ENCODE peak calls at places on chromosome 6, in eight cellular contexts. R, H, D, E, S, A, C and I are unnamed samples.

GRCh38 chr6:8013763-8014162 is 50.4 kb downstream of the BLOC1S5 start:
- DNase-seq in C (no peak), H (no peak), R (no peak), E (no peak), S (no peak), A (no peak), D (no peak), I (no peak)

GRCh38 chr6:63635165-63635562 is 438 bp upstream of the PHF3 start:
- DNase-seq in S (no peak), E (no peak), R (no peak), A (peak; percentile 55), H (no peak), D (no peak), C (no peak), I (no peak)

GRCh38 chr6:96151707-96152106 is 135.9 kb downstream of the FUT9 start:
- DNase-seq in D (no peak), C (no peak), S (no peak), H (no peak), A (no peak), E (no peak), R (no peak), I (no peak)

GRCh38 chr6:3228791-3229565 is 1.5 kb upstream of the TUBB2B start:
- DNase-seq in S (peak; percentile 61), A (peak; percentile 85), D (peak; percentile 46), R (no peak), H (no peak), E (no peak), C (no peak), I (peak; percentile 52)

GRCh38 chr6:68637782-68638181 is 2.7 kb downstream of the ADGRB3 start:
- DNase-seq in R (no peak), S (no peak), H (no peak), D (no peak), C (no peak), A (no peak), E (no peak), I (no peak)

GRCh38 chr6:88585081-88585692 is 378.2 kb downstream of the RNGTT start:
- DNase-seq in E (no peak), D (no peak), C (no peak), A (no peak), H (no peak), R (no peak), S (no peak), I (no peak)

GRCh38 chr6:32843321-32843978 is 397 bp downstream of the PSMB8 start:
- DNase-seq in A (no peak), H (no peak), E (no peak), S (no peak), C (no peak), R (no peak), D (no peak), I (no peak)

GRCh38 chr6:4017847-4018193 is 61.1 kb downstream of the FAM217A start:
- DNase-seq in E (peak; percentile 24), A (peak; percentile 34), C (no peak), S (no peak), R (no peak), D (no peak), H (no peak), I (no peak)

GRCh38 chr6:152267967-152268845 is 369.0 kb downstream of the SYNE1 start:
- DNase-seq in A (peak; percentile 59), R (no peak), C (no peak), S (no peak), H (no peak), E (no peak), D (no peak), I (no peak)

GRCh38 chr6:3318226-3318625 is 59.5 kb downstream of the PSMG4 start:
- DNase-seq in S (peak; percentile 80), R (no peak), D (peak; percentile 11), E (no peak), C (no peak), A (no peak), H (peak; percentile 17), I (peak; percentile 22)

GRCh38 chr6:104638841-104639290 is 220.9 kb downstream of the HACE1 start:
- DNase-seq in H (no peak), R (no peak), A (no peak), E (no peak), D (no peak), S (no peak), C (no peak), I (no peak)

GRCh38 chr6:4649728-4650127 is 126.5 kb upstream of the CDYL start:
- DNase-seq in R (peak; percentile 30), D (no peak), H (no peak), S (no peak), A (no peak), E (no peak), C (no peak), I (no peak)

GRCh38 chr6:15400572-15401004 is 154.7 kb downstream of the JARID2 start:
- DNase-seq in H (no peak), E (no peak), R (no peak), C (peak; percentile 61), A (peak; percentile 61), S (no peak), D (no peak), I (no peak)

GRCh38 chr6:11323666-11324452 is 91.4 kb upstream of the NEDD9 start:
- DNase-seq in E (peak; percentile 47), A (no peak), H (no peak), S (no peak), D (no peak), R (no peak), C (no peak), I (no peak)

GRCh38 chr6:137657351-137657911 is 163.2 kb upstream of the OLIG3 start:
- DNase-seq in S (peak; percentile 71), C (no peak), D (no peak), R (peak; percentile 20), E (no peak), A (no peak), H (peak; percentile 34), I (no peak)

GRCh38 chr6:83378621-83379388 is 52.0 kb downstream of the ME1 start:
- DNase-seq in E (no peak), R (peak; percentile 73), A (no peak), D (no peak), H (no peak), C (no peak), S (no peak), I (no peak)

GRCh38 chr6:12592634-12593033 is 123.9 kb upstream of the PHACTR1 start:
- DNase-seq in A (peak; percentile 33), H (no peak), C (no peak), R (peak; percentile 81), E (peak; percentile 90), D (no peak), S (no peak), I (no peak)

GRCh38 chr6:139587469-139587868 is 213.0 kb upstream of the CITED2 start:
- DNase-seq in C (no peak), D (no peak), S (no peak), E (peak; percentile 96), H (no peak), A (no peak), R (peak; percentile 56), I (no peak)

GRCh38 chr6:18209539-18210197 is 54.4 kb downstream of the KDM1B start:
- DNase-seq in S (no peak), A (no peak), E (no peak), H (no peak), C (no peak), D (no peak), R (no peak), I (no peak)

GRCh38 chr6:100479180-100480035 is 14.7 kb upstream of the SIM1 start:
- DNase-seq in R (no peak), H (no peak), C (no peak), D (no peak), S (no peak), A (peak; percentile 55), E (no peak), I (no peak)

GRCh38 chr6:154754152-154754551 is 20.9 kb downstream of the SCAF8 start:
- DNase-seq in C (no peak), D (no peak), H (no peak), R (peak; percentile 44), E (peak; percentile 23), S (no peak), A (no peak), I (peak; percentile 32)

GRCh38 chr6:159852877-159853276 is 37.9 kb upstream of the MAS1 start:
- DNase-seq in C (no peak), S (no peak), H (no peak), D (no peak), E (no peak), A (no peak), R (no peak), I (no peak)

GRCh38 chr6:40244684-40245083 is 310.4 kb upstream of the MOCS1 start:
- DNase-seq in H (no peak), S (no peak), R (peak; percentile 28), D (no peak), E (no peak), C (no peak), A (no peak), I (no peak)

GRCh38 chr6:16831136-16831535 is 69.9 kb upstream of the ATXN1 start:
- DNase-seq in C (no peak), A (no peak), S (no peak), H (no peak), R (no peak), E (no peak), D (no peak), I (no peak)

GRCh38 chr6:28543671-28544131 is 18.0 kb downstream of the GPX5 start:
- DNase-seq in C (no peak), D (no peak), E (no peak), R (no peak), S (peak; percentile 28), A (peak; percentile 64), H (no peak), I (no peak)

GRCh38 chr6:145546265-145546664 is 189.1 kb downstream of the EPM2A start:
- DNase-seq in H (no peak), A (no peak), E (no peak), D (no peak), C (no peak), R (no peak), S (no peak), I (no peak)

GRCh38 chr6:167255918-167256553 is 35.1 kb upstream of the UNC93A start:
- DNase-seq in E (no peak), R (no peak), S (no peak), D (no peak), A (no peak), H (no peak), C (no peak), I (no peak)

GRCh38 chr6:134034951-134035822 is 17.2 kb downstream of the SLC2A12 start:
- DNase-seq in A (no peak), S (no peak), R (peak; percentile 81), H (no peak), C (no peak), E (no peak), D (no peak), I (no peak)

GRCh38 chr6:71262914-71263313 is 25.7 kb upstream of the OGFRL1 start:
- DNase-seq in S (no peak), D (no peak), H (no peak), E (no peak), A (no peak), C (no peak), R (no peak), I (no peak)

GRCh38 chr6:43916924-43917877 is 147.2 kb downstream of the VEGFA start:
- DNase-seq in C (no peak), S (no peak), A (no peak), H (no peak), R (no peak), D (no peak), E (peak; percentile 61), I (no peak)

GRCh38 chr6:98633886-98634285 is 200.5 kb upstream of the POU3F2 start:
- DNase-seq in H (no peak), C (no peak), S (no peak), A (no peak), R (peak; percentile 67), D (no peak), E (no peak), I (no peak)

GRCh38 chr6:133837801-133838349 is 51.0 kb upstream of the TCF21 start:
- DNase-seq in H (peak; percentile 48), S (peak; percentile 71), C (no peak), R (peak; percentile 69), E (no peak), A (peak; percentile 80), D (peak; percentile 38), I (peak; percentile 7)

GRCh38 chr6:21885532-21886089 is 292.1 kb downstream of the SOX4 start:
- DNase-seq in C (peak; percentile 11), D (no peak), E (peak; percentile 88), S (no peak), H (no peak), A (peak; percentile 45), R (peak; percentile 79), I (no peak)

GRCh38 chr6:5554226-5554625 is 292.9 kb downstream of the FARS2 start:
- DNase-seq in C (no peak), S (no peak), E (no peak), A (peak; percentile 15), D (no peak), R (no peak), H (no peak), I (no peak)